ENCODE peak calls at places on chromosomes 6 and 20, in eight cellular contexts. P is OCI-M1; N is left cardiac atrium; O is stimulated activated CD4-positive, alpha-beta T cell treated with anti-CD3 and anti-CD28 coated beads, Interleukin-15, amount 100 ng/mL, for 1 hour; C is Caki2; A is GDM1; V is ACHN; M is iPS-NIHi11. S is an unnamed sample.

GRCh38 chr20:35216541-35216940 is 9.9 kb upstream of the MMP24 start:
- DNase-seq in M (no peak), A (no peak), C (no peak), V (no peak), O (no peak), N (no peak), P (no peak), S (no peak)

GRCh38 chr6:52389626-52390360 is 27.8 kb downstream of the PAQR8 start:
- DNase-seq in A (no peak), C (peak; percentile 76), O (no peak), M (no peak), V (peak; percentile 65), N (peak; percentile 65), P (peak; percentile 88), S (peak; percentile 9)

GRCh38 chr20:11057624-11058023 is 383.8 kb upstream of the JAG1 start:
- DNase-seq in A (no peak), N (no peak), P (no peak), C (peak; percentile 29), O (no peak), M (no peak), V (no peak), S (no peak)

GRCh38 chr6:129672883-129673631 is 36.9 kb downstream of the ARHGAP18 start:
- DNase-seq in A (no peak), O (no peak), N (no peak), M (no peak), P (peak; percentile 53), C (peak; percentile 63), V (peak; percentile 86), S (no peak)

GRCh38 chr6:119620846-119621570 is 271.4 kb upstream of the MAN1A1 start:
- DNase-seq in A (no peak), M (no peak), C (no peak), N (no peak), V (peak; percentile 57), O (no peak), P (peak; percentile 39), S (no peak)

GRCh38 chr6:152576525-152576924 is 60.6 kb downstream of the SYNE1 start:
- DNase-seq in N (no peak), C (no peak), P (no peak), O (no peak), V (no peak), A (no peak), M (no peak), S (no peak)

GRCh38 chr20:52269327-52269726 is 77.7 kb upstream of the ZFP64 start:
- DNase-seq in O (no peak), N (no peak), M (no peak), C (no peak), P (peak; percentile 81), A (no peak), V (no peak), S (no peak)

GRCh38 chr6:165636415-165637048 is 26.5 kb downstream of the PDE10A start:
- DNase-seq in P (no peak), O (no peak), M (no peak), N (no peak), C (no peak), V (no peak), A (no peak), S (no peak)

GRCh38 chr6:19551611-19552010 is 285.6 kb upstream of the ID4 start:
- DNase-seq in A (no peak), N (no peak), O (no peak), P (no peak), V (no peak), M (no peak), C (no peak), S (no peak)

GRCh38 chr20:23302386-23302785 is 48.2 kb upstream of the NXT1 start:
- DNase-seq in O (no peak), V (no peak), A (no peak), N (no peak), P (no peak), C (no peak), M (no peak), S (no peak)

GRCh38 chr6:44255848-44256247 is 1.5 kb downstream of the SLC35B2 start:
- DNase-seq in M (no peak), V (no peak), O (no peak), C (no peak), A (no peak), N (no peak), P (no peak), S (no peak)

GRCh38 chr6:56393615-56394612 is 146.5 kb upstream of the COL21A1 start:
- DNase-seq in V (no peak), N (no peak), O (no peak), M (no peak), C (no peak), P (no peak), A (no peak), S (no peak)

GRCh38 chr6:38436726-38437465 is 202.8 kb downstream of the BTBD9 start:
- DNase-seq in A (no peak), V (no peak), C (no peak), P (no peak), N (no peak), O (no peak), M (no peak), S (no peak)

GRCh38 chr6:56955171-56956155 is 556 bp downstream of the BEND6 start:
- DNase-seq in A (peak; percentile 87), C (peak; percentile 99), N (peak; percentile 73), V (peak; percentile 95), P (peak; percentile 97), O (peak; percentile 48), M (peak; percentile 86), S (peak; percentile 53)

GRCh38 chr6:42970859-42971612 is 7.9 kb downstream of the PEX6 start:
- DNase-seq in P (peak; percentile 71), V (peak; percentile 30), O (no peak), M (no peak), N (no peak), C (peak; percentile 61), A (no peak), S (no peak)

GRCh38 chr6:27865952-27866369 is 46.2 kb downstream of the OR2B2 start:
- DNase-seq in O (no peak), M (no peak), A (peak; percentile 44), P (no peak), V (no peak), N (no peak), C (no peak), S (no peak)

GRCh38 chr20:42041000-42041565 is 422.9 kb upstream of the CHD6 start:
- DNase-seq in V (no peak), P (no peak), O (no peak), A (no peak), C (peak; percentile 33), N (no peak), M (peak; percentile 41), S (no peak)

GRCh38 chr20:33209789-33210188 is 7.4 kb upstream of the BPIFA3 start:
- DNase-seq in V (peak; percentile 70), O (no peak), A (no peak), M (peak; percentile 89), C (peak; percentile 72), P (peak; percentile 80), N (peak; percentile 71), S (no peak)

GRCh38 chr6:14317616-14318015 is 200.0 kb downstream of the CD83 start:
- DNase-seq in M (no peak), O (no peak), P (no peak), C (no peak), N (no peak), A (no peak), V (no peak), S (no peak)

GRCh38 chr20:62336775-62337557 is 30.1 kb downstream of the LAMA5 start:
- DNase-seq in A (no peak), V (no peak), O (no peak), C (no peak), M (no peak), N (no peak), P (no peak), S (no peak)

GRCh38 chr6:161303628-161304340 is 29.9 kb upstream of the AGPAT4 start:
- DNase-seq in A (no peak), V (no peak), P (no peak), C (no peak), O (no peak), M (no peak), N (no peak), S (no peak)

GRCh38 chr6:143803769-143804540 is 39.2 kb upstream of the LTV1 start:
- DNase-seq in V (no peak), A (no peak), P (no peak), O (no peak), M (peak; percentile 29), C (no peak), N (no peak), S (no peak)

GRCh38 chr6:162999575-163000285 is 272.0 kb downstream of the PACRG start:
- DNase-seq in P (no peak), O (no peak), V (no peak), A (no peak), M (no peak), C (no peak), N (no peak), S (no peak)

GRCh38 chr6:170512249-170512648 is 40.9 kb downstream of the PSMB1 start:
- DNase-seq in A (no peak), V (no peak), O (no peak), N (no peak), C (no peak), M (no peak), P (no peak), S (no peak)

GRCh38 chr6:136007355-136007754 is 155.9 kb downstream of the PDE7B start:
- DNase-seq in P (no peak), N (no peak), C (no peak), M (no peak), V (no peak), O (no peak), A (no peak), S (no peak)

GRCh38 chr6:45445364-45445748 is 67.6 kb upstream of the SUPT3H start:
- DNase-seq in V (no peak), N (no peak), O (no peak), P (no peak), M (no peak), C (no peak), A (no peak), S (no peak)

GRCh38 chr20:48594533-48594932 is 233.3 kb downstream of the PREX1 start:
- DNase-seq in O (no peak), V (no peak), M (no peak), P (no peak), N (no peak), C (no peak), A (no peak), S (no peak)

GRCh38 chr6:31187780-31188194 is 17.3 kb upstream of the POU5F1 start:
- DNase-seq in O (no peak), N (no peak), M (no peak), A (no peak), V (no peak), P (no peak), C (peak; percentile 98), S (no peak)

GRCh38 chr6:12898603-12899002 is 182.0 kb downstream of the PHACTR1 start:
- DNase-seq in N (no peak), P (no peak), A (no peak), O (no peak), V (no peak), C (no peak), M (no peak), S (no peak)

GRCh38 chr6:163720005-163720404 is 305.5 kb downstream of the QKI start:
- DNase-seq in M (no peak), V (no peak), O (no peak), C (no peak), P (no peak), N (no peak), A (no peak), S (no peak)

GRCh38 chr20:63626424-63627128 is at the start of gene GMEB2:
- DNase-seq in M (peak; percentile 93), A (peak; percentile 81), V (no peak), N (peak; percentile 81), C (peak; percentile 37), P (peak; percentile 87), O (peak; percentile 72), S (no peak)

GRCh38 chr20:24909086-24909780 is 39.8 kb upstream of the CST7 start:
- DNase-seq in A (no peak), V (no peak), C (no peak), M (no peak), O (no peak), N (no peak), P (no peak), S (no peak)

GRCh38 chr6:11381801-11382513 is 149.5 kb upstream of the NEDD9 start:
- DNase-seq in A (peak; percentile 84), N (no peak), P (no peak), V (no peak), O (peak; percentile 20), M (no peak), C (no peak), S (no peak)

GRCh38 chr20:51980277-51980676 is 178.0 kb upstream of the SALL4 start:
- DNase-seq in A (no peak), C (no peak), M (no peak), O (no peak), V (no peak), N (no peak), P (no peak), S (no peak)

S was measured in NCI-H2081 treated with DMSO at 0.1 percent for 48 hours.